ENCODE peak calls at places on chromosomes 7 and 10, in ten cellular contexts. E is cardiac fibroblast; S is neural crest cell; C is RWPE1; A is psoas muscle; I is CD8-positive, alpha-beta T cell; J is pancreas; F is fibroblast of lung; D is dorsolateral prefrontal cortex; P is tibial artery. M is an unnamed sample.

GRCh38 chr7:47513741-47514241 is 68.1 kb downstream of the TNS3 start:
- DNase-seq in E (peak), S (no peak), C (no peak), A (no peak), I (no peak), J (no peak), F (peak), D (peak), P (peak), M (no peak)

GRCh38 chr10:43693602-43694001 is 44.9 kb upstream of the ZNF32 start:
- DNase-seq in E (peak), S (no peak), C (no peak), A (no peak), I (no peak), J (no peak), F (peak), D (no peak), P (no peak), M (no peak)

GRCh38 chr7:4798706-4799235 is 23.3 kb downstream of the AP5Z1 start:
- DNase-seq in E (no peak), S (no peak), C (no peak), A (no peak), I (no peak), J (no peak), F (no peak), D (no peak), P (no peak), M (no peak)

GRCh38 chr7:7099584-7100014 is 82.7 kb upstream of the C1GALT1 start:
- DNase-seq in E (peak), S (peak), C (peak), A (peak), I (no peak), J (peak), F (peak), D (peak), P (peak), M (peak)

GRCh38 chr10:8840356-8840755 is 785.9 kb downstream of the GATA3 start:
- DNase-seq in E (no peak), S (no peak), C (no peak), A (no peak), I (no peak), J (no peak), F (no peak), D (no peak), P (no peak), M (no peak)

GRCh38 chr10:49408437-49409306 is 12.8 kb upstream of the DRGX start:
- DNase-seq in E (no peak), S (no peak), C (no peak), A (no peak), I (no peak), J (peak), F (no peak), D (no peak), P (no peak), M (no peak)

GRCh38 chr10:30553625-30554442 is 75.7 kb downstream of the LYZL2 start:
- DNase-seq in E (peak), S (peak), C (no peak), A (peak), I (no peak), J (peak), F (peak), D (peak), P (peak), M (peak)

GRCh38 chr7:135189221-135189662 is 18.7 kb upstream of the CYREN start:
- DNase-seq in E (no peak), S (no peak), C (no peak), A (no peak), I (no peak), J (peak), F (no peak), D (no peak), P (no peak), M (no peak)

GRCh38 chr10:60878224-60878623 is 65.8 kb downstream of the RHOBTB1 start:
- DNase-seq in E (no peak), S (no peak), C (no peak), A (peak), I (no peak), J (no peak), F (no peak), D (no peak), P (no peak), M (no peak)

GRCh38 chr7:156456503-156457115 is 184.0 kb upstream of the RNF32 start:
- DNase-seq in E (no peak), S (no peak), C (no peak), A (no peak), I (no peak), J (no peak), F (no peak), D (no peak), P (no peak), M (no peak)

GRCh38 chr7:87797798-87798403 is 78.3 kb downstream of the SLC25A40 start:
- DNase-seq in E (peak), S (no peak), C (peak), A (no peak), I (no peak), J (no peak), F (peak), D (no peak), P (no peak), M (peak)

GRCh38 chr10:132313305-132313704 is 5.6 kb upstream of the STK32C start:
- DNase-seq in E (no peak), S (no peak), C (no peak), A (no peak), I (no peak), J (no peak), F (no peak), D (no peak), P (no peak), M (no peak)

GRCh38 chr10:132309466-132309865 is 1.7 kb upstream of the STK32C start:
- DNase-seq in E (no peak), S (no peak), C (no peak), A (no peak), I (no peak), J (no peak), F (no peak), D (no peak), P (no peak), M (no peak)

GRCh38 chr10:132309879-132310591 is 2.3 kb upstream of the STK32C start:
- DNase-seq in E (no peak), S (no peak), C (no peak), A (no peak), I (no peak), J (no peak), F (no peak), D (no peak), P (no peak), M (no peak)

GRCh38 chr10:132310701-132311337 is 3.1 kb upstream of the STK32C start:
- DNase-seq in E (no peak), S (no peak), C (no peak), A (no peak), I (no peak), J (no peak), F (no peak), D (no peak), P (no peak), M (no peak)

GRCh38 chr10:132311338-132311939 is 3.7 kb upstream of the STK32C start:
- DNase-seq in E (no peak), S (no peak), C (no peak), A (no peak), I (no peak), J (peak), F (no peak), D (no peak), P (no peak), M (no peak)
- TF ChIP-seq CTCF in E (no peak), S (no peak), C (no peak), A (no peak), I (no peak), J (no peak), F (no peak), D (no peak), P (no peak), M (no peak)

GRCh38 chr10:120597902-120598301 is 140.9 kb downstream of the PLPP4 start:
- DNase-seq in E (no peak), S (no peak), C (no peak), A (no peak), I (no peak), J (no peak), F (no peak), D (no peak), P (no peak), M (no peak)

GRCh38 chr10:120600871-120601644 is 144.0 kb downstream of the PLPP4 start:
- DNase-seq in E (no peak), S (peak), C (no peak), A (no peak), I (no peak), J (no peak), F (peak), D (no peak), P (no peak), M (peak)

GRCh38 chr10:120599202-120599724 is 142.2 kb downstream of the PLPP4 start:
- DNase-seq in E (no peak), S (no peak), C (no peak), A (no peak), I (no peak), J (no peak), F (no peak), D (no peak), P (no peak), M (no peak)

GRCh38 chr10:120601999-120602398 is 145.0 kb downstream of the PLPP4 start:
- DNase-seq in E (no peak), S (no peak), C (no peak), A (no peak), I (no peak), J (no peak), F (no peak), D (no peak), P (no peak), M (no peak)

DNA sequence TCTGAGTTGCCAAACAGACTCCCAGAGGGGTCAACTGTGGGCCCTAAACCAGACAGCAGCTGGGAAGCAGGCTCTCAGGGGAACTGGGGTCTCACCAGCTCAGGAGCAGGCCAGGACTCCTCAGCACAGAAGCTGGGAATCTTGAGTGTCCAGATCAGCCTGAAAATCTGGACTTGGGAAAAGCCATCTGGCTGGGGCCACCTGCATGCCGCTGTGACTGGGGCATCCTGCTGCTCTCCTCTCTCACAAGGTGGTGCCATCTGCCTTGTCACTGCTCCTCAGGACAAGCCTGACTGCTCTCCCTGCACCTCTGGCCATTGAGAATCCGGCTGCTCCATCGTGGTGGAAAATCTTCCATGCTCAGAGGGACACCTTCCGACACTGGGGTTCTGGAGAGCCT is 141.3 kb downstream of the PLPP4 start:
- DNase-seq in E (no peak), S (no peak), C (no peak), A (no peak), I (no peak), J (no peak), F (no peak), D (no peak), P (no peak), M (no peak)
- TF ChIP-seq CTCF in E (no peak), S (no peak), C (no peak), A (no peak), I (no peak), J (no peak), F (no peak), D (no peak), P (no peak), M (no peak)

DNA sequence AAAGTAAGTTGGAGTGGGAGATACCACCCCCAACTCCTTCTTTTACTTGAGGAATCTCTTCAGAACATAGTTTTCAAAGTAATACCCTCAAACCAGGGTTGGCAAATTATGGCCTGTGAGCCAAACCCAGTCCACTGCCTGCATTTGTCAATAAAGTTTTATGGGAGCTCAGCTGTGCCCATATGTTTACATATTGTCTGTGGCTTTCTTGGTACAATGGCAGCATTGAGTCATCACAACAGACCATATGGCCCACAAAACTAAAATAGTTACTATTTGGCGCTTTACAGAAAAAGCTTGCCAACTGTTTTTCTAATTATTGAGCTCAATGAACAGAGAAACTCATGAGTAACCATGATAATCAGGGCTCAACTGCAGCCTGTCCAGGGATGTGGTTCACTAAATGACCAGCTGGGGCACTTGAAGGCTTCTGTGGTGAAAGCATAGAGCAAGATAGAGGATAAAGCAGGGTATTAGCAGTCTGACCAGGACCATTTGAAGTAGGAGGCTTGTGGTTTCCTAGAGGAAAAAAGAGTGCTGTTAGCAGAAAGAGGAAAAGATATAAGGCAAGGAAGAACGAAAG is 196.0 kb upstream of the GRB10 start:
- DNase-seq in E (peak), S (no peak), C (peak), A (no peak), I (no peak), J (no peak), F (peak), D (no peak), P (no peak), M (no peak)
- TF ChIP-seq CTCF in E (peak), S (no peak), C (no peak), A (no peak), I (no peak), J (no peak), F (no peak), D (no peak), P (no peak), M (no peak)

GRCh38 chr10:84076540-84077195 is 62.6 kb upstream of the GHITM start:
- DNase-seq in E (peak), S (no peak), C (no peak), A (no peak), I (no peak), J (no peak), F (peak), D (no peak), P (no peak), M (peak)
- TF ChIP-seq CTCF in E (peak), S (peak), C (no peak), A (no peak), I (no peak), J (no peak), F (peak), D (no peak), P (no peak), M (no peak)

DNA sequence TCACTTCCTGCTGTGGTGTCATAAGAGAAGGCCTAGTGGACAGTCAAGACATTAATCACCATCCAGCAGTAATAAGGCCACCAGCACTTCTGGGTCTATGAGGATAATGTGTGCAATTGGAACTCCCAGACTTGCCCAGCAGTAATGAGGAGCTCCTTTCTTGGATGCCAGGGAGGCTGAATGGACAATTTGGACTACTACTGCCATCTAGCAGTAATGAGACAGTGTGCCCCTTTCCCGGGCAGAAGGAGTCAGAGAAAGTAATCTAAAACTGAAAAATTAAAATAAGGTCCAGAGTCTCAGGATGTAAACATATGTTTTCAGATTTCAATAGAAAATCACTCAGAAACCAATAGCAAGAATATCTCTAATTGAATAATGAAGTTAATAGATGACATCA is 400.4 kb downstream of the CDC14C start:
- DNase-seq in E (no peak), S (no peak), C (peak), A (no peak), I (no peak), J (no peak), F (peak), D (no peak), P (no peak), M (no peak)
- TF ChIP-seq CTCF in E (no peak), S (no peak), C (peak), A (no peak), I (no peak), J (no peak), F (no peak), D (no peak), P (no peak), M (no peak)